ENCODE peak calls at places on chromosomes 12 and 14, in seven cellular contexts. V is choroid plexus epithelial cell, R is ascending aorta, O is cardiac fibroblast, K is right lobe of liver, E is H9, J is thoracic aorta. U is an unnamed sample.

GRCh38 chr12:64181504-64182291 is 40.4 kb downstream of the KICS2 start:
- DNase-seq in V (peak; percentile 95), J (peak; percentile 52), O (peak; percentile 99), K (no peak), E (peak; percentile 45), R (peak; percentile 83), U (peak; percentile 33)

GRCh38 chr12:111443086-111443485 is 37.4 kb downstream of the SH2B3 start:
- DNase-seq in O (no peak), V (no peak), K (no peak), E (peak; percentile 34), R (peak; percentile 44), J (no peak), U (no peak)

GRCh38 chr12:71780207-71780822 is 25.7 kb downstream of the RAB21 start:
- DNase-seq in O (peak; percentile 68), E (no peak), J (no peak), K (peak; percentile 26), V (peak; percentile 75), R (no peak), U (peak; percentile 48)

GRCh38 chr14:54627325-54627717 is 60.4 kb downstream of the SAMD4A start:
- DNase-seq in R (no peak), V (no peak), J (no peak), K (no peak), E (no peak), O (no peak), U (no peak)

GRCh38 chr12:127245437-127245836 is 1021.5 kb upstream of the TMEM132C start:
- DNase-seq in E (no peak), R (no peak), J (no peak), O (peak; percentile 92), K (no peak), V (peak; percentile 53), U (no peak)

GRCh38 chr12:26431211-26431610 is 235.8 kb downstream of the SSPN start:
- DNase-seq in V (no peak), R (no peak), K (no peak), E (no peak), J (no peak), O (no peak), U (no peak)

GRCh38 chr12:1500095-1500801 is 94.1 kb downstream of the FBXL14 start:
- DNase-seq in E (no peak), O (peak; percentile 91), K (no peak), J (no peak), R (no peak), V (peak; percentile 62), U (no peak)

GRCh38 chr12:58651850-58652249 is 268.5 kb downstream of the LRIG3 start:
- DNase-seq in O (no peak), J (no peak), R (no peak), K (no peak), E (no peak), V (no peak), U (no peak)

GRCh38 chr12:94107910-94108309 is 40.5 kb upstream of the PLXNC1 start:
- DNase-seq in K (no peak), O (no peak), J (no peak), E (no peak), R (no peak), V (no peak), U (no peak)

GRCh38 chr12:52387859-52388258 is 2.4 kb upstream of the KRT84 start:
- DNase-seq in K (no peak), J (no peak), O (no peak), R (no peak), E (no peak), V (no peak), U (no peak)

GRCh38 chr12:92551853-92552397 is 150.9 kb upstream of the PLEKHG7 start:
- DNase-seq in V (peak; percentile 55), E (no peak), O (peak; percentile 63), R (no peak), K (no peak), J (no peak), U (no peak)

GRCh38 chr12:129903092-129903945 is 506 bp downstream of the TMEM132D start:
- DNase-seq in K (no peak), E (peak; percentile 53), R (no peak), V (no peak), O (no peak), J (no peak), U (no peak)

GRCh38 chr12:71011261-71011660 is 90.7 kb upstream of the PTPRR start:
- DNase-seq in J (no peak), O (peak; percentile 84), R (no peak), E (no peak), V (peak; percentile 35), K (no peak), U (no peak)

GRCh38 chr14:75970989-75971388 is 10.8 kb downstream of the TGFB3 start:
- DNase-seq in E (no peak), R (no peak), O (no peak), V (no peak), K (no peak), J (no peak), U (no peak)

GRCh38 chr12:115017346-115017745 is 333.4 kb upstream of the TBX3 start:
- DNase-seq in V (no peak), O (no peak), J (no peak), R (no peak), E (peak; percentile 50), K (no peak), U (no peak)

GRCh38 chr14:73717247-73717646 is 3.1 kb upstream of the PNMA1 start:
- DNase-seq in K (no peak), V (peak; percentile 54), O (no peak), J (no peak), E (no peak), R (no peak), U (no peak)

GRCh38 chr14:61147898-61148549 is 133.1 kb downstream of the TMEM30B start:
- DNase-seq in R (peak; percentile 84), V (peak; percentile 99), K (no peak), J (peak; percentile 59), E (no peak), O (peak; percentile 99), U (no peak)

GRCh38 chr12:51281202-51281924 is 11.1 kb upstream of the SMAGP start:
- DNase-seq in O (peak; percentile 80), K (no peak), V (peak; percentile 81), R (no peak), J (no peak), E (no peak), U (no peak)

GRCh38 chr14:21185506-21185905 is 29.6 kb upstream of the OR5AU1 start:
- DNase-seq in O (peak; percentile 35), V (peak; percentile 90), K (no peak), R (no peak), J (no peak), E (no peak), U (no peak)

GRCh38 chr12:54028324-54029201 is at the start of gene HOXC6:
- DNase-seq in O (peak; percentile 7), J (no peak), R (no peak), V (no peak), K (peak; percentile 31), E (no peak), U (no peak)

DNA sequence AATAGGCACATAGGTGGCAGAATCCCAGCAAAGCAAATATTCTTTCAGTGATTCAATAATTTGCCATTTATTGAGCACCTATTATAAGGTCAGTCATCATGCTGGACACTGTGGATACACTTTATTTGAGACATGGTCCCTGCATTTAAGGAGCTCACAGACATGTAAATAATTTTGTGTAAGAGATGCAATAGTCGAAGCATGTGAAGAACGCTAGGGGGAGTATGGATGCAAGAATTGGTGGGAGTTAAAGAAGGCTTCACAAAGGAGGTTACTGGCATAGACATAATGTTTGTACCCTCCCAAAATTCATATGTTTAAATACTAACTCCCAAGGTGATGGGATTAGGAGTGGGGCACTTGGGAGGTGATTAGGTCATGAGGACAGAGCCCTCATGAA is 260.6 kb upstream of the GARIN6 start:
- DNase-seq in V (peak; percentile 25), O (peak; percentile 33), E (no peak), R (no peak), K (no peak), J (no peak), U (no peak)
- TF ChIP-seq CTCF in V (peak; percentile 26), O (peak; percentile 31), E (peak; percentile 82), R (no peak), K (peak; percentile 17), J (no peak), U (peak; percentile 60)

GRCh38 chr12:65609359-65609771 is 214.9 kb upstream of the HMGA2 start:
- DNase-seq in K (no peak), O (peak; percentile 95), E (no peak), J (no peak), V (peak; percentile 92), R (no peak), U (no peak)
- TF ChIP-seq CTCF in K (no peak), O (peak; percentile 8), E (no peak), J (no peak), V (peak; percentile 46), R (no peak), U (no peak)

DNA sequence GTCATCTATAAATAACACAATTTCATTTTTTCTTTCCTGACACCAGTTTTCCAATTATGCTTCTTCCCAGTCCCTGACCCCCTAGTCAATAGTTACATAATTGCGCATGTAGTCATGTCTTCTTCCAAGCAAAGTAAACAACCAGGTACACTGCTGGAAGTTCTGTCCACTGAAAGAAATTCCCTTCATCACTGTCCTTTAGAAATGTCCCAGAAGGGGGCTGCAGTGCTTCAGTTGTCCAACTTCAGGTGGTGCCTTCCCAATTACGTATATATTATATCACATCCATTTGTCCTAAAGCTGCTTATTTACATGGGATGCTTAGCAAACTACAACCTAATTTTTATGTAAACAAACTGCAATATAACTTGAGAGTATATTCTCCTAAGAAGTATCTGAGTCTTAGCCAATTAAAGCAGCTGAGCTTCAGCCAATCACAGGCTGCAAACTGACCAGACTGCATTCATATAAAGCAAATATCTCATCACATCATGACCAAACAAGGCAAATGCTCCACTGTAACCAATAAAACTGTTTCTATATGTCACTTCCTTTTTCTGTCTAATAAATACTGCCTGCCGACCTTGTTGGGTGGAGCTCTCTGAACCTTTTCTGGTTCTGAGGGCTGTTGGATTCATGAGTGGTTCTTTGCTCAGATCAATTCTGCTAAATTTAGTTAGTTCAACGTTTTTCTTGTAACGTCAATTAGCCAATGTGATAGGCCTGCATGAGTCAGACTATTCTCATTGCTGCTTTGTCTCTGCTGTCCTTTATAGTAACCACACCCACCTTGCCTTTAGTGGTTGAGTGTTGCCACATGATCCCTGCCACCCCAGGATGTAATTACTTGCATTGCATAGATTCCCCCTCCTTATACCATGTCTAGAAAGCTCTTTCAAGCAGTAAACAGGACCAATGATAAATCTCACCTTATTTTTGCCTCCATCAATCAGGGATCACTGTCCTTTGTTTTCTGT is 239.3 kb downstream of the ALG10B start:
- DNase-seq in K (no peak), O (no peak), E (no peak), R (no peak), J (no peak), V (no peak), U (no peak)
- TF ChIP-seq CTCF in K (no peak), O (no peak), E (no peak), R (no peak), J (no peak), V (peak; percentile 11), U (no peak)

GRCh38 chr12:132218915-132219314 is 74.7 kb downstream of the NOC4L start:
- DNase-seq in K (no peak), V (peak; percentile 14), E (peak; percentile 83), R (no peak), O (peak; percentile 16), J (no peak), U (peak; percentile 52)
- TF ChIP-seq CTCF in K (peak; percentile 36), V (peak; percentile 52), E (peak; percentile 62), R (peak; percentile 10), O (peak; percentile 38), J (no peak), U (no peak)

GRCh38 chr12:19953734-19954133 is 414.6 kb upstream of the PDE3A start:
- DNase-seq in J (no peak), R (no peak), V (no peak), E (no peak), K (no peak), O (no peak), U (no peak)
- TF ChIP-seq CTCF in J (no peak), R (no peak), V (no peak), E (no peak), K (no peak), O (no peak), U (no peak)